ENCODE peak calls at places on chromosomes 12 and 14, in six cellular contexts. M is SW480; N is CD8-positive, alpha-beta T cell; Z is NCI-H2081; H is left ventricle myocardium inferior; W is T-helper 17 cell. L is an unnamed sample.

GRCh38 chr14:64337901-64338615 is 43.9 kb upstream of the ESR2 start:
- DNase-seq in H (no peak), N (no peak), W (peak; percentile 12), M (peak; percentile 84), Z (peak; percentile 65), L (peak; percentile 37)

GRCh38 chr14:81172881-81173280 is 47.9 kb downstream of the GTF2A1 start:
- DNase-seq in H (no peak), N (no peak), Z (no peak), M (no peak), W (no peak), L (no peak)

GRCh38 chr14:106459971-106460730 is 933.8 kb downstream of the TMEM121 start:
- DNase-seq in N (peak; percentile 48), Z (no peak), M (no peak), H (no peak), W (peak; percentile 50), L (no peak)

GRCh38 chr14:92022036-92022435 is 17.8 kb downstream of the TRIP11 start:
- DNase-seq in H (no peak), N (no peak), W (no peak), Z (no peak), M (no peak), L (no peak)

GRCh38 chr12:68743416-68743815 is 2.6 kb upstream of the SLC35E3 start:
- DNase-seq in W (no peak), M (no peak), H (no peak), N (no peak), Z (no peak), L (no peak)

GRCh38 chr12:127165567-127166392 is 1101.2 kb upstream of the TMEM132C start:
- DNase-seq in M (peak; percentile 76), W (peak; percentile 52), H (peak; percentile 84), N (peak; percentile 81), Z (peak; percentile 86), L (peak; percentile 84)

GRCh38 chr12:49843411-49843810 is 505 bp upstream of the BCDIN3D start:
- DNase-seq in W (no peak), M (no peak), N (no peak), H (no peak), Z (no peak), L (no peak)

GRCh38 chr12:110565919-110566871 is 16.9 kb downstream of the PPTC7 start:
- DNase-seq in H (no peak), M (no peak), Z (peak; percentile 30), W (no peak), N (no peak), L (no peak)

GRCh38 chr12:8742501-8742900 is 44.7 kb downstream of the RIMKLB start:
- DNase-seq in H (no peak), Z (no peak), M (no peak), W (no peak), N (no peak), L (no peak)

GRCh38 chr12:127550271-127550670 is 716.7 kb upstream of the TMEM132C start:
- DNase-seq in N (no peak), Z (no peak), W (no peak), M (peak; percentile 49), H (no peak), L (no peak)

GRCh38 chr12:79662046-79662811 is 28.5 kb downstream of the PAWR start:
- DNase-seq in H (no peak), Z (no peak), W (no peak), N (no peak), M (no peak), L (no peak)

GRCh38 chr14:68598089-68598488 is 194.8 kb downstream of the ZFP36L1 start:
- DNase-seq in Z (no peak), W (no peak), N (no peak), M (no peak), H (no peak), L (no peak)

GRCh38 chr14:98721061-98721460 is 550.9 kb downstream of the BCL11B start:
- DNase-seq in H (no peak), N (no peak), M (no peak), Z (no peak), W (no peak), L (no peak)

GRCh38 chr14:103517626-103518415 is 4.8 kb downstream of the CKB start:
- DNase-seq in H (no peak), M (no peak), W (no peak), Z (no peak), N (no peak), L (peak; percentile 53)

GRCh38 chr12:14913381-14913781 is 25.0 kb downstream of the ERP27 start:
- DNase-seq in W (no peak), N (no peak), M (peak; percentile 73), Z (no peak), H (peak; percentile 59), L (peak; percentile 39)

GRCh38 chr12:1069846-1070245 is 78.8 kb downstream of the ERC1 start:
- DNase-seq in N (no peak), M (no peak), Z (no peak), W (no peak), H (no peak), L (no peak)